ENCODE peak calls at places on chromosomes 1 and 21, in six cellular contexts. V is lower lobe of right lung, L is esophagus squamous epithelium, R is DND-41, A is left ventricle myocardium inferior, J is cardiac muscle cell. F is an unnamed sample.

GRCh38 chr1:244970236-244970652 is 105.9 kb upstream of the HNRNPU start:
- DNase-seq in V (peak; percentile 88), L (peak; percentile 41), R (peak; percentile 86), A (peak; percentile 81), J (peak; percentile 86), F (peak; percentile 67)

GRCh38 chr1:227729144-227729880 is 5.8 kb downstream of the JMJD4 start:
- DNase-seq in V (no peak), L (no peak), R (peak; percentile 25), A (no peak), J (peak; percentile 23), F (no peak)

GRCh38 chr1:151294748-151295462 is 12.8 kb downstream of the ZNF687 start:
- DNase-seq in V (peak; percentile 3), L (no peak), R (no peak), A (no peak), J (no peak), F (no peak)

GRCh38 chr1:31831397-31832378 is 15.9 kb upstream of the SPOCD1 start:
- DNase-seq in V (no peak), L (no peak), R (no peak), A (no peak), J (no peak), F (peak; percentile 73)

GRCh38 chr1:7698666-7699065 is 72.4 kb upstream of the VAMP3 start:
- DNase-seq in V (no peak), L (no peak), R (no peak), A (no peak), J (no peak), F (no peak)

GRCh38 chr1:34736711-34737110 is 18.1 kb upstream of the GJB5 start:
- DNase-seq in V (no peak), L (no peak), R (no peak), A (no peak), J (no peak), F (no peak)

GRCh38 chr1:232614811-232615210 is 15.1 kb downstream of the SIPA1L2 start:
- DNase-seq in V (no peak), L (no peak), R (no peak), A (no peak), J (no peak), F (peak; percentile 25)

GRCh38 chr1:157092831-157093230 is 6.8 kb downstream of the ETV3L start:
- DNase-seq in V (no peak), L (no peak), R (no peak), A (peak; percentile 54), J (no peak), F (peak; percentile 81)

GRCh38 chr1:201319631-201320030 is 36.3 kb downstream of the PKP1 start:
- DNase-seq in V (peak; percentile 22), L (no peak), R (no peak), A (no peak), J (no peak), F (no peak)

DNA sequence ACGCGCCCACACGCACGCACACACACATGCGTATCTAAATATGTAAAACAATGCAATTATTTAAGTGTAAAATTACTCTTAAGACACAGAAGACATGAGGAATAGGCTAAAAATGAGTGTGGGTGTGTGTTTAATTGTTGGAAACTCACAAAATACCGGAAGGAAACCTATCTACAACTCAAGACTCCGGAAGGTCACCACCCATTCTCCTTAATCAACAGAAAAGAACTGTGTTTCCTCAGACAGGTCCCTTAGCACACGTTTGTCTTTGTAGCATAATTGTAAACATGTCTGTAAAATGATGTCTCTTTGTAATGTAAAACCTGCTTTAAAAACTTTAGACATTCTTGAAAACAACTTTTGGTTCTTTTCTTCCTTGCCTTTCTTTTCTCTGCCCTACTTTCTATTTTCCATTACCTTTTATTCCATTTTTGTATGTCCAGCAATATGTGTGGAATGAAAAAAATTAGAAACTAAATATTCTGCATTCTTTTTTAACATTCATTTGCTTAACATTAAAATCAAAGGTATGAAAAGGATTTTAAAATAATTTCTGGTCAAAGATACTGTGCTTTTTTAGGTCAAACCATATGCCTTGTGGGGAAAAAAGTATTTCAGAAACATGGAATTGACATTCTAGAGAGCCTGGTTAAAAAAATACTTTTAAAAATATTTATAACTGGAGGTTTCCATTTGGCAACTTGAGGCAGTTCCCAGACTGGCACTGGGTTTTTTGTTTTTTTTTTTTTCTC is 46.2 kb downstream of the ATP5PF start:
- DNase-seq in V (no peak), L (no peak), R (no peak), A (no peak), J (no peak), F (no peak)
- H3K27ac ChIP-seq in V (peak overlapping the region; percentile 32), L (peak overlapping the region; percentile 35), R (no peak overlapping the region), A (peak overlapping the region; percentile 79), J (no peak overlapping the region), F (no peak overlapping the region)

GRCh38 chr1:226314055-226314454 is 5.1 kb upstream of the LIN9 start:
- DNase-seq in V (no peak), L (no peak), R (no peak), A (no peak), J (no peak), F (no peak)
- H3K4me3 ChIP-seq in V (no peak overlapping the region), L (no peak overlapping the region), R (no peak overlapping the region), A (no peak overlapping the region), J (no peak overlapping the region), F (no peak overlapping the region)

DNA sequence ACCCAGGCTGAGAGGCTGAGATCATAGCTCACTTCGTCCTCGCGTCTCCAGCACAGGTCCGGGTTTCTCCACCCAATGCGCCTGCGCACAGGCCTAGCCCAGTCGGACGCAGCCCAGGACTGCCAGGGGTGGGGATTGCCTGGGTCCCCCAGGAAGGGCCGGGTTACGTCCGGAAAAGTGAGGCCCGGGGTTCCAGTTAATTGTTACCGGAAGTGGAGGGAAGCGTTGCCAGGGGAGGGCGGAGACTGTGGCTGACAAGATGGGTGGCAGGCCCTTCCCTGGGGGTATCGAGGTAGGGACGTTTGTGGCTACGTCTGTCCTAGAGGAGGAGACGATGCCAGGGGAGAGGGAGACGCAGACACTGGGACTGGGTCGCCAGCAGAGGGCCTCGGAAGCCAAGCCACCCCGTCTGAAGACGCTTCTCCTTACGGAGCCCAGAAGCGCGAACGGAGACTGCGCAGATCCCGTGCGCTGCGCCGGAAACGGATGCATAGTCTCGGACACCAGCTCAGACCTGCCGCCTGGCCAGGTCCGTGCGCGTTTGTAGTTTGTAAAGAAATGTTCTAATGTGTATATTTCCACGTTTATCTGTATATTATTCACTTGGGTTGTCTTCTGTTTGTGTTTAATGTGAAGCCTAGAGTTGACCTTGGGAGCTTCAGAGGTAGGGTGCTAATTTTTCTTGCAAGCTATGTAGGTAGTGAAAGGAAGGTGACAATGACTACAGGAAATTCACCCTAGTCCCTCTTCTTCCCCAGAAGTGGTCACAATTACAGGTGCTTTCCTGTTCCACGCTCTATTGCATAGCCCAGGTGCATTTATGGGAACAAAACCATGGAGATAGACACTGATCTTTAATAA is 7.3 kb downstream of the RSRP1 start:
- DNase-seq in V (peak; percentile 95), L (peak; percentile 61), R (peak; percentile 87), A (peak; percentile 92), J (peak; percentile 91), F (peak; percentile 89)
- H3K4me1 ChIP-seq in V (peaks cover 52% of the 10 kb centered on the region), L (peaks cover 65% of the 10 kb centered on the region), R (peaks cover 58% of the 10 kb centered on the region), A (peaks cover 80% of the 10 kb centered on the region), J (peaks cover 8% of the 10 kb centered on the region), F (peaks cover 12% of the 10 kb centered on the region)

GRCh38 chr1:231264642-231265041 is 23.6 kb downstream of the GNPAT start:
- DNase-seq in V (no peak), L (no peak), R (no peak), A (no peak), J (no peak), F (no peak)
- H3K27ac ChIP-seq in V (no peak overlapping the region), L (no peak overlapping the region), R (no peak overlapping the region), A (no peak overlapping the region), J (no peak overlapping the region), F (no peak overlapping the region)